ENCODE peak calls at places on chromosomes 6 and 20, in five cellular contexts. S is HepG2, Q is stomach, E is spleen, H is suprapubic skin. O is an unnamed sample. For H3K9me3, the result is how much of the 10 kb centered on the place peaks cover.

GRCh38 chr6:31009731-31010130 is 543 bp upstream of the MUC22 start:
- DNase-seq in S (no peak), Q (no peak), E (no peak), H (no peak), O (no peak)

GRCh38 chr20:20448891-20449290 is 81.0 kb downstream of the INSM1 start:
- DNase-seq in S (no peak), Q (no peak), E (no peak), H (no peak), O (no peak)

GRCh38 chr6:170031096-170031471 is 259.8 kb downstream of the DLL1 start:
- DNase-seq in S (no peak), Q (peak), E (peak), H (peak), O (peak)

GRCh38 chr20:12788936-12789335 is 219.8 kb upstream of the SPTLC3 start:
- DNase-seq in S (no peak), Q (no peak), E (no peak), H (no peak), O (no peak)

GRCh38 chr6:151291145-151292055 is 51.6 kb downstream of the AKAP12 start:
- DNase-seq in S (no peak), Q (no peak), E (no peak), H (no peak), O (no peak)

GRCh38 chr6:149867876-149868640 is 3.9 kb upstream of the LRP11 start:
- DNase-seq in S (peak), Q (no peak), E (no peak), H (no peak), O (no peak)

GRCh38 chr6:33072508-33073100 is 845 bp downstream of the HLA-DPA1 start:
- DNase-seq in S (no peak), Q (no peak), E (no peak), H (no peak), O (no peak)

GRCh38 chr6:119129148-119129967 is 50.9 kb upstream of the FAM184A start:
- DNase-seq in S (peak), Q (no peak), E (no peak), H (no peak), O (no peak)

GRCh38 chr6:41523957-41524633 is 22.1 kb upstream of the FOXP4 start:
- DNase-seq in S (no peak), Q (no peak), E (no peak), H (no peak), O (no peak)

GRCh38 chr20:37755665-37756064 is 61.8 kb downstream of the CTNNBL1 start:
- DNase-seq in S (no peak), Q (no peak), E (no peak), H (no peak), O (no peak)

GRCh38 chr20:3543901-3544507 is 73.2 kb downstream of the ATRN start:
- DNase-seq in S (peak), Q (no peak), E (no peak), H (no peak), O (peak)

GRCh38 chr6:93784794-93785757 is 365.7 kb upstream of the EPHA7 start:
- DNase-seq in S (no peak), Q (no peak), E (no peak), H (no peak), O (no peak)

GRCh38 chr6:144036064-144036873 is 28.2 kb upstream of the PLAGL1 start:
- DNase-seq in S (peak), Q (no peak), E (peak), H (no peak), O (no peak)

GRCh38 chr20:60108397-60108796 is 150.2 kb downstream of the CDH26 start:
- DNase-seq in S (no peak), Q (no peak), E (no peak), H (no peak), O (no peak)

GRCh38 chr6:105492706-105493673 is 90.1 kb upstream of the PREP start:
- DNase-seq in S (no peak), Q (no peak), E (no peak), H (no peak), O (no peak)

GRCh38 chr6:34182751-34183531 is 37.1 kb upstream of the GRM4 start:
- DNase-seq in S (no peak), Q (peak), E (peak), H (peak), O (no peak)

GRCh38 chr20:24135786-24136185 is 147.2 kb upstream of the GGTLC1 start:
- DNase-seq in S (no peak), Q (no peak), E (no peak), H (no peak), O (no peak)

GRCh38 chr20:44598413-44599290 is 16.3 kb downstream of the PKIG start:
- DNase-seq in S (no peak), Q (no peak), E (peak), H (no peak), O (no peak)

GRCh38 chr6:23589811-23590210 is 536.2 kb upstream of the NRSN1 start:
- DNase-seq in S (no peak), Q (no peak), E (no peak), H (no peak), O (no peak)

GRCh38 chr6:36129889-36130671 is at the start of gene MAPK13:
- DNase-seq in S (peak), Q (peak), E (peak), H (no peak), O (no peak)

GRCh38 chr20:61500791-61501321 is 248.8 kb downstream of the CDH4 start:
- DNase-seq in S (no peak), Q (no peak), E (no peak), H (no peak), O (no peak)

GRCh38 chr6:46323312-46323965 is 152.7 kb upstream of the ENPP5 start:
- DNase-seq in S (no peak), Q (no peak), E (no peak), H (no peak), O (no peak)

GRCh38 chr6:53437557-53438202 is 88.9 kb upstream of the ELOVL5 start:
- DNase-seq in S (peak), Q (no peak), E (no peak), H (no peak), O (no peak)

GRCh38 chr20:59976196-59976847 is 18.1 kb downstream of the CDH26 start:
- DNase-seq in S (no peak), Q (no peak), E (no peak), H (no peak), O (no peak)

GRCh38 chr6:159106627-159107241 is 61.9 kb upstream of the TAGAP start:
- DNase-seq in S (peak), Q (peak), E (peak), H (no peak), O (no peak)
- TF ChIP-seq POLR2AphosphoS5 in S (no peak), Q (no peak), E (no peak), H (no peak), O (no peak)

GRCh38 chr6:71852951-71853350 is 33.4 kb upstream of the RIMS1 start:
- DNase-seq in S (no peak), Q (no peak), E (no peak), H (no peak), O (no peak)

GRCh38 chr6:71855406-71855805 is 30.9 kb upstream of the RIMS1 start:
- DNase-seq in S (peak), Q (no peak), E (no peak), H (no peak), O (no peak)

DNA sequence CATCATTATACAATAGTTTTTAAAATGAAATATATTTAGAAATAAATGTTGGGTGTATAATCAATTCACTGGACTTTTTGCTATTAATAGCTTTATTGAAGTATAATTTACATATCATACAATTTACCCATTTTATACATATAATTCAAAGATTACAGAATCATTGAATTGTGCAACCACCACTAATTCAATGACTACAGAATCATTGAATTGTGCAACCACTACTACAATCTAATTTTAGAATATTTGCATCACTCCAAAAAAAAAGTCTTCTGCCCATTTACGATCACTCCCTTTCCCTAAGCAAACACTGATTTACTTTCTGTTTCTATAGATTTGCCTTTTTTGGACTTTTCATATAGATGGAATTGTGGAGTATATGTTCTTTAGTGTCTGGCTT is 35.1 kb upstream of the RIMS1 start:
- DNase-seq in S (no peak), Q (no peak), E (no peak), H (no peak), O (no peak)
- H3K9me3 ChIP-seq in S (under half), Q (under half), E (under half), H (under half), O (under half)

GRCh38 chr6:87319271-87319987 is 3.0 kb upstream of the SMIM8 start:
- DNase-seq in S (no peak), Q (no peak), E (no peak), H (no peak), O (no peak)

GRCh38 chr6:87322304-87323212 is at the start of gene SMIM8:
- DNase-seq in S (peak), Q (peak), E (peak), H (peak), O (peak)
- TF ChIP-seq POLR2AphosphoS5 in S (peak), Q (no peak), E (peak), H (no peak), O (peak)

GRCh38 chr6:132489376-132489775 is 23.5 kb downstream of the STX7 start:
- DNase-seq in S (no peak), Q (no peak), E (no peak), H (no peak), O (no peak)
- H3K9me3 ChIP-seq in S (under half), Q (under half), E (under half), H (under half), O (under half)

GRCh38 chr6:51062166-51062722 is 243.6 kb downstream of the TFAP2B start:
- DNase-seq in S (no peak), Q (no peak), E (no peak), H (no peak), O (no peak)
- TF ChIP-seq POLR2AphosphoS5 in S (no peak), Q (no peak), E (no peak), H (no peak), O (no peak)

GRCh38 chr6:108164537-108164814 is 1.3 kb upstream of the NR2E1 start:
- DNase-seq in S (no peak), Q (no peak), E (no peak), H (no peak), O (no peak)

GRCh38 chr6:108164815-108165706 is 761 bp upstream of the NR2E1 start:
- DNase-seq in S (no peak), Q (no peak), E (no peak), H (no peak), O (no peak)

GRCh38 chr6:108166664-108167448 is 1.0 kb downstream of the NR2E1 start:
- DNase-seq in S (no peak), Q (no peak), E (no peak), H (no peak), O (no peak)

GRCh38 chr6:108167449-108167903 is 1.7 kb downstream of the NR2E1 start:
- DNase-seq in S (no peak), Q (no peak), E (no peak), H (no peak), O (no peak)

GRCh38 chr6:108165714-108166663 is at the start of gene NR2E1:
- DNase-seq in S (no peak), Q (no peak), E (no peak), H (no peak), O (no peak)
- H3K9me3 ChIP-seq in S (under half), Q (under half), E (under half), H (under half), O (under half)

GRCh38 chr20:18847226-18847625 is 33.6 kb downstream of the SCP2D1 start:
- DNase-seq in S (no peak), Q (no peak), E (no peak), H (no peak), O (no peak)
- TF ChIP-seq POLR2AphosphoS5 in S (no peak), Q (no peak), E (no peak), H (no peak), O (no peak)

O was measured in breast epithelium.